ENCODE peak calls at places on chromosomes 12 and 14, in five cellular contexts. N, X, A, F and D are unnamed samples.

GRCh38 chr12:123231931-123232330 is 1.0 kb downstream of the MPHOSPH9 start:
- DNase-seq in N (no peak), X (no peak), F (no peak), A (no peak), D (no peak)

GRCh38 chr12:69064734-69065413 is 131.9 kb upstream of the CPM start:
- DNase-seq in F (no peak), A (no peak), X (no peak), N (no peak), D (no peak)

GRCh38 chr14:74663884-74664283 is 49.0 kb downstream of the AREL1 start:
- DNase-seq in F (no peak), X (no peak), A (no peak), N (no peak), D (no peak)

GRCh38 chr14:64786296-64787149 is 82.3 kb downstream of the PLEKHG3 start:
- DNase-seq in A (no peak), F (peak; percentile 55), X (no peak), N (no peak), D (no peak)

GRCh38 chr14:99517046-99517642 is 35.9 kb downstream of the CCNK start:
- DNase-seq in A (no peak), N (no peak), X (peak; percentile 7), F (no peak), D (no peak)

GRCh38 chr12:124664395-124665111 is 97.1 kb upstream of the NCOR2 start:
- DNase-seq in N (no peak), A (no peak), X (no peak), F (peak; percentile 48), D (no peak)

GRCh38 chr14:70317969-70318634 is 41.4 kb downstream of the COX16 start:
- DNase-seq in X (peak; percentile 57), A (no peak), N (peak; percentile 3), F (no peak), D (peak; percentile 69)

GRCh38 chr12:47707905-47708543 is 2.2 kb upstream of the RPAP3 start:
- DNase-seq in N (peak; percentile 13), A (no peak), X (no peak), F (no peak), D (no peak)

GRCh38 chr12:124952295-124952694 is 36.6 kb downstream of the DHX37 start:
- DNase-seq in N (no peak), F (no peak), A (no peak), X (no peak), D (no peak)

GRCh38 chr12:27185234-27186045 is 58.6 kb upstream of the STK38L start:
- DNase-seq in A (no peak), F (no peak), X (no peak), N (peak; percentile 37), D (no peak)

GRCh38 chr12:81705586-81705985 is 53.6 kb downstream of the PPFIA2 start:
- DNase-seq in X (no peak), N (no peak), F (no peak), A (no peak), D (no peak)

GRCh38 chr14:99131632-99132271 is 140.2 kb downstream of the BCL11B start:
- DNase-seq in A (no peak), F (no peak), N (no peak), X (no peak), D (no peak)

GRCh38 chr12:49541911-49542505 is 3.2 kb downstream of the KCNH3 start:
- DNase-seq in X (no peak), A (no peak), N (no peak), F (no peak), D (no peak)

GRCh38 chr12:111222520-111222919 is 146.4 kb downstream of the PHETA1 start:
- DNase-seq in X (no peak), A (no peak), N (no peak), F (no peak), D (no peak)

GRCh38 chr14:45467023-45467422 is 214.0 kb upstream of the MIS18BP1 start:
- DNase-seq in F (no peak), N (no peak), A (no peak), X (no peak), D (no peak)

GRCh38 chr14:24889843-24890242 is 160.1 kb downstream of the STXBP6 start:
- DNase-seq in X (no peak), A (no peak), N (no peak), F (no peak), D (no peak)

GRCh38 chr12:168201-168600 is 45.8 kb downstream of the SLC6A12 start:
- DNase-seq in N (no peak), X (no peak), F (no peak), A (no peak), D (no peak)

GRCh38 chr12:52691076-52691764 is 11.0 kb upstream of the KRT1 start:
- DNase-seq in A (no peak), F (peak; percentile 27), N (no peak), X (no peak), D (no peak)

GRCh38 chr12:130456375-130457199 is 118.9 kb downstream of the PIWIL1 start:
- DNase-seq in A (no peak), F (peak; percentile 63), X (no peak), N (no peak), D (no peak)

GRCh38 chr12:124842800-124843510 is 20.7 kb downstream of the SCARB1 start:
- DNase-seq in N (no peak), A (no peak), X (no peak), F (no peak), D (no peak)

GRCh38 chr14:55977346-55977745 is 140.9 kb upstream of the PELI2 start:
- DNase-seq in N (no peak), A (no peak), X (no peak), F (no peak), D (no peak)